ENCODE peak calls at places on chromosomes 4 and X, in five cellular contexts. O is esophagus squamous epithelium, L is GM12891, E is NCI-H1436, C is substantia nigra. W is an unnamed sample.

GRCh38 chr4:7410470-7410869 is 24.3 kb downstream of the PSAPL1 start:
- DNase-seq in O (no peak), L (no peak), E (no peak), C (no peak), W (no peak)

GRCh38 chr4:107989537-107990386 is at the start of gene HADH:
- DNase-seq in O (peak; percentile 81), L (peak; percentile 78), E (peak; percentile 88), C (peak; percentile 94), W (peak; percentile 90)

GRCh38 chrX:47880927-47881326 is 44.2 kb downstream of the ZNF81 start:
- DNase-seq in O (no peak), L (no peak), E (no peak), C (no peak), W (no peak)

GRCh38 chrX:154411981-154412340 is 622 bp downstream of the TAFAZZIN start:
- DNase-seq in O (no peak), L (peak; percentile 70), E (peak; percentile 75), C (peak; percentile 12), W (peak; percentile 91)

GRCh38 chrX:19514791-19515614 is at the start of gene MAP3K15:
- DNase-seq in O (no peak), L (peak; percentile 32), E (no peak), C (no peak), W (no peak)

GRCh38 chr4:150849016-150849415 is 166.1 kb downstream of the LRBA start:
- DNase-seq in O (no peak), L (no peak), E (no peak), C (no peak), W (no peak)

GRCh38 chr4:123477804-123478209 is 81.2 kb downstream of the SPRY1 start:
- DNase-seq in O (no peak), L (no peak), E (no peak), C (no peak), W (no peak)

GRCh38 chr4:74623041-74623440 is 171.3 kb downstream of the BTC start:
- DNase-seq in O (no peak), L (peak; percentile 3), E (no peak), C (no peak), W (no peak)

GRCh38 chrX:47499291-47499690 is 16.3 kb upstream of the ZNF41 start:
- DNase-seq in O (no peak), L (no peak), E (no peak), C (no peak), W (no peak)

GRCh38 chr4:23068756-23069155 is 376.0 kb downstream of the GBA3 start:
- DNase-seq in O (no peak), L (no peak), E (no peak), C (no peak), W (no peak)

GRCh38 chr4:165765053-165765452 is 108.0 kb upstream of the TLL1 start:
- DNase-seq in O (no peak), L (no peak), E (no peak), C (no peak), W (no peak)

GRCh38 chrX:107676559-107677378 is 48.5 kb downstream of the PRPS1 start:
- DNase-seq in O (peak; percentile 20), L (no peak), E (no peak), C (peak; percentile 33), W (no peak)

GRCh38 chrX:53481816-53482485 is 47.8 kb upstream of the HSD17B10 start:
- DNase-seq in O (no peak), L (peak; percentile 14), E (peak; percentile 72), C (peak; percentile 1), W (peak; percentile 26)

GRCh38 chr4:5923306-5923830 is 30.5 kb upstream of the CRMP1 start:
- DNase-seq in O (no peak), L (no peak), E (no peak), C (no peak), W (no peak)

GRCh38 chr4:100257567-100257966 is 67.3 kb upstream of the DDIT4L start:
- DNase-seq in O (no peak), L (no peak), E (no peak), C (no peak), W (no peak)

GRCh38 chrX:110244951-110245480 is 72.9 kb downstream of the AMMECR1 start:
- DNase-seq in O (no peak), L (no peak), E (no peak), C (no peak), W (no peak)

GRCh38 chr4:176256921-176257320 is 12.1 kb downstream of the ASB5 start:
- DNase-seq in O (no peak), L (no peak), E (no peak), C (no peak), W (no peak)

GRCh38 chr4:147741190-147741788 is 9.4 kb downstream of the ARHGAP10 start:
- DNase-seq in O (no peak), L (no peak), E (no peak), C (no peak), W (no peak)

GRCh38 chrX:38312436-38312835 is 14.9 kb downstream of the RPGR start:
- DNase-seq in O (no peak), L (no peak), E (no peak), C (no peak), W (no peak)

GRCh38 chrX:9873952-9874351 is 87.7 kb downstream of the SHROOM2 start:
- DNase-seq in O (no peak), L (no peak), E (no peak), C (peak; percentile 26), W (no peak)

W was measured in posterior cingulate gyrus.